ENCODE peak calls at places on chromosomes 5 and 9, in seven cellular contexts. One of them, this sample, is unnamed.

GRCh38 chr9:131530546-131530929 is 525 bp downstream of the UCK1 start:
- DNase-seq in aorta: no peak
- DNase-seq in heart left ventricle: no peak
- DNase-seq in H9: no peak
- DNase-seq in right atrium auricular region: no peak
- DNase-seq in upper lobe of right lung: peak; percentile 75
- DNase-seq in psoas muscle: peak; percentile 68
- DNase-seq in this sample: peak; percentile 32

GRCh38 chr5:134099939-134100282 is 14.6 kb upstream of the TCF7 start:
- DNase-seq in aorta: no peak
- DNase-seq in heart left ventricle: no peak
- DNase-seq in H9: peak; percentile 71
- DNase-seq in right atrium auricular region: no peak
- DNase-seq in upper lobe of right lung: no peak
- DNase-seq in psoas muscle: no peak
- DNase-seq in this sample: no peak

GRCh38 chr5:145852990-145853389 is 17.8 kb upstream of the PRELID2 start:
- DNase-seq in aorta: no peak
- DNase-seq in heart left ventricle: no peak
- DNase-seq in H9: no peak
- DNase-seq in right atrium auricular region: no peak
- DNase-seq in upper lobe of right lung: no peak
- DNase-seq in psoas muscle: no peak
- DNase-seq in this sample: no peak

GRCh38 chr5:43041131-43041668 is 1.1 kb upstream of the ANXA2R start:
- DNase-seq in aorta: no peak
- DNase-seq in heart left ventricle: no peak
- DNase-seq in H9: no peak
- DNase-seq in right atrium auricular region: peak; percentile 75
- DNase-seq in upper lobe of right lung: peak; percentile 70
- DNase-seq in psoas muscle: peak; percentile 64
- DNase-seq in this sample: peak; percentile 42

GRCh38 chr9:19485193-19485592 is 76.4 kb downstream of the ACER2 start:
- DNase-seq in aorta: no peak
- DNase-seq in heart left ventricle: no peak
- DNase-seq in H9: no peak
- DNase-seq in right atrium auricular region: no peak
- DNase-seq in upper lobe of right lung: no peak
- DNase-seq in psoas muscle: no peak
- DNase-seq in this sample: no peak

GRCh38 chr9:89428901-89429890 is 68.7 kb downstream of the SEMA4D start:
- DNase-seq in aorta: peak; percentile 50
- DNase-seq in heart left ventricle: peak; percentile 36
- DNase-seq in H9: peak; percentile 85
- DNase-seq in right atrium auricular region: no peak
- DNase-seq in upper lobe of right lung: no peak
- DNase-seq in psoas muscle: peak; percentile 36
- DNase-seq in this sample: no peak

GRCh38 chr9:95981741-95982390 is 106.4 kb downstream of the ERCC6L2 start:
- DNase-seq in aorta: no peak
- DNase-seq in heart left ventricle: no peak
- DNase-seq in H9: no peak
- DNase-seq in right atrium auricular region: no peak
- DNase-seq in upper lobe of right lung: no peak
- DNase-seq in psoas muscle: no peak
- DNase-seq in this sample: no peak

GRCh38 chr5:104626122-104626521 is 1063.5 kb upstream of the NUDT12 start:
- DNase-seq in aorta: no peak
- DNase-seq in heart left ventricle: no peak
- DNase-seq in H9: no peak
- DNase-seq in right atrium auricular region: no peak
- DNase-seq in upper lobe of right lung: no peak
- DNase-seq in psoas muscle: no peak
- DNase-seq in this sample: no peak

GRCh38 chr5:66814146-66814991 is 218.2 kb downstream of the MAST4 start:
- DNase-seq in aorta: no peak
- DNase-seq in heart left ventricle: no peak
- DNase-seq in H9: no peak
- DNase-seq in right atrium auricular region: no peak
- DNase-seq in upper lobe of right lung: no peak
- DNase-seq in psoas muscle: no peak
- DNase-seq in this sample: no peak

GRCh38 chr5:66410056-66410455 is 186.1 kb upstream of the MAST4 start:
- DNase-seq in aorta: no peak
- DNase-seq in heart left ventricle: no peak
- DNase-seq in H9: no peak
- DNase-seq in right atrium auricular region: no peak
- DNase-seq in upper lobe of right lung: no peak
- DNase-seq in psoas muscle: no peak
- DNase-seq in this sample: no peak

GRCh38 chr9:73049280-73049679 is 96.4 kb upstream of the ALDH1A1 start:
- DNase-seq in aorta: no peak
- DNase-seq in heart left ventricle: no peak
- DNase-seq in H9: no peak
- DNase-seq in right atrium auricular region: no peak
- DNase-seq in upper lobe of right lung: no peak
- DNase-seq in psoas muscle: no peak
- DNase-seq in this sample: no peak

GRCh38 chr9:20996809-20997208 is 34.6 kb downstream of the HACD4 start:
- DNase-seq in aorta: no peak
- DNase-seq in heart left ventricle: no peak
- DNase-seq in H9: no peak
- DNase-seq in right atrium auricular region: no peak
- DNase-seq in upper lobe of right lung: no peak
- DNase-seq in psoas muscle: no peak
- DNase-seq in this sample: no peak

GRCh38 chr5:92553326-92553725 is 1027.7 kb downstream of the NR2F1-AS1 start:
- DNase-seq in aorta: no peak
- DNase-seq in heart left ventricle: no peak
- DNase-seq in H9: no peak
- DNase-seq in right atrium auricular region: no peak
- DNase-seq in upper lobe of right lung: no peak
- DNase-seq in psoas muscle: no peak
- DNase-seq in this sample: no peak

GRCh38 chr9:69204869-69205268 is 30.8 kb downstream of the TJP2 start:
- DNase-seq in aorta: no peak
- DNase-seq in heart left ventricle: no peak
- DNase-seq in H9: no peak
- DNase-seq in right atrium auricular region: peak; percentile 87
- DNase-seq in upper lobe of right lung: no peak
- DNase-seq in psoas muscle: no peak
- DNase-seq in this sample: peak; percentile 25

GRCh38 chr5:108459661-108460170 is 77.8 kb upstream of the FBXL17 start:
- DNase-seq in aorta: no peak
- DNase-seq in heart left ventricle: no peak
- DNase-seq in H9: no peak
- DNase-seq in right atrium auricular region: no peak
- DNase-seq in upper lobe of right lung: no peak
- DNase-seq in psoas muscle: no peak
- DNase-seq in this sample: no peak

GRCh38 chr5:7493622-7494021 is 97.7 kb downstream of the ADCY2 start:
- DNase-seq in aorta: no peak
- DNase-seq in heart left ventricle: no peak
- DNase-seq in H9: no peak
- DNase-seq in right atrium auricular region: no peak
- DNase-seq in upper lobe of right lung: no peak
- DNase-seq in psoas muscle: no peak
- DNase-seq in this sample: no peak

DNA sequence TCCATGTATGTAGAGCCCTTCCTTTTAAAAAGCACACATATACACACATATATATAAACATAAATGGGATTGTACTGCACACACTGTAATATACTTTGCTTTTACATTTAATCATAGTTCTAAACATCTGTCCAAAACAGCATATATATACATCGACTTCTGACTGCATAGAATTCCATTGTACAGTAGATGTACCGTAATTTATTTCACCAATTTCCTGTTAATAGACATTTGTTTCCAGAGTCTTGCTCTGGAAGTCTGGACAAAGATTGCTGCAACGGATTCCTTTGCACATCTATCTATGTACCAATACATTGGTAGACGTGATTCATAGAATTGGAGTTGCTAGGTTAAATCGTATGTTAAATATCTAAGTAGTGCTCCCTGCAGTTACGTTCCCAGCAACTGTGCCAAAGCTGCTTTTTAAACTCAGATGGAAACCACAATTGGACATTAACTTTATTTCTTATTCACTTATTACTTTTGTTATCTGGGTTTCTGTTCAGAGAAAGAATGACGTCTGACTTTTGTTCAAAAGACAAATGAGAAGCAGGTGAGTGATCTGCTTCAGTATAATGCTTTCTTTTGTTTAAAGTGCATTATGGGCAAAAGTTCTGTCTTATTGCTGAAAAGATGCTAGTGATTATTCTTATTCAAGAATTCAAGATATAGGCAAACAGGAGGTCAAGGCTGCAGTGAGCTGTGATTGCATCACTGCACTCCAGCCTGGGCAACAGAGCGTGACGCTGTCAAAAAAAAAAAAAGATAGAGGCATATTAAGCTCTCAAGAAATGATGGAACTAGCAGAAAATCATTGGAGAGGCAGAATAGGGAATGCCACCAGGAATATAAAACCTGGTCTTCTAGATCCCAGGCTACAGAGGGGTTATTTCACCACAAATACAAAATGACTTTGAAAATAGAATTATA is 138.2 kb downstream of the FGF1 start:
- DNase-seq in aorta: no peak
- DNase-seq in heart left ventricle: no peak
- DNase-seq in H9: no peak
- DNase-seq in right atrium auricular region: no peak
- DNase-seq in upper lobe of right lung: no peak
- DNase-seq in psoas muscle: no peak
- DNase-seq in this sample: no peak
- H3K27ac ChIP-seq in aorta: no peak overlapping the region
- H3K27ac ChIP-seq in heart left ventricle: no peak overlapping the region
- H3K27ac ChIP-seq in H9: no peak overlapping the region
- H3K27ac ChIP-seq in right atrium auricular region: no peak overlapping the region
- H3K27ac ChIP-seq in upper lobe of right lung: no peak overlapping the region
- H3K27ac ChIP-seq in psoas muscle: no peak overlapping the region
- H3K27ac ChIP-seq in this sample: peak overlapping the region; percentile 53

DNA sequence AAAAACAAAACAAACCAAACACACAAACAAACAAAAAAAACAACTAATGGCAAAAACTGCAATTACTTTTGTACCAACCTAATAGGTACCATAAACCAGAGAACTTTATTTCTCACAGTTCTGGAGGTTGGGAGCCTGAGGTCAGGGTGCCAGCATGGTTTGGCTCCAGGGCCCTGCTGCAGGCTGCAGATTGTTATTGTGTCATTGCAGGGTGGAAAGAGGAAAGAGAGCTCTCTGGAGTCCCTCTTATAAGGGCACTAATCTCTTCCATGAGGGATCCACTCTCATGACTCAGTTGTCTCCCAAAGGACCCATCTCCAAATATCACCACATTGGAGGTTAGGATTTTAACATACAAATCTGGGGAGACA is 64.9 kb upstream of the CPEB4 start:
- DNase-seq in aorta: no peak
- DNase-seq in heart left ventricle: no peak
- DNase-seq in H9: no peak
- DNase-seq in right atrium auricular region: no peak
- DNase-seq in upper lobe of right lung: no peak
- DNase-seq in psoas muscle: no peak
- DNase-seq in this sample: no peak
- H3K4me1 ChIP-seq in aorta: no peaks in the 10 kb centered on the region
- H3K4me1 ChIP-seq in heart left ventricle: no peaks in the 10 kb centered on the region
- H3K4me1 ChIP-seq in H9: peaks cover 14% of the 10 kb centered on the region
- H3K4me1 ChIP-seq in right atrium auricular region: no peaks in the 10 kb centered on the region
- H3K4me1 ChIP-seq in upper lobe of right lung: peaks cover 20% of the 10 kb centered on the region
- H3K4me1 ChIP-seq in psoas muscle: peaks cover 11% of the 10 kb centered on the region
- H3K4me1 ChIP-seq in this sample: peaks cover 25% of the 10 kb centered on the region

GRCh38 chr9:35774907-35775635 is 16.3 kb upstream of the NPR2 start:
- DNase-seq in aorta: no peak
- DNase-seq in heart left ventricle: no peak
- DNase-seq in H9: no peak
- DNase-seq in right atrium auricular region: no peak
- DNase-seq in upper lobe of right lung: no peak
- DNase-seq in psoas muscle: no peak
- DNase-seq in this sample: no peak
- H3K27ac ChIP-seq in aorta: no peak overlapping the region
- H3K27ac ChIP-seq in heart left ventricle: no peak overlapping the region
- H3K27ac ChIP-seq in H9: peak overlapping the region; percentile 57
- H3K27ac ChIP-seq in right atrium auricular region: no peak overlapping the region
- H3K27ac ChIP-seq in upper lobe of right lung: no peak overlapping the region
- H3K27ac ChIP-seq in psoas muscle: peak overlapping the region; percentile 44
- H3K27ac ChIP-seq in this sample: peak overlapping the region; percentile 35

GRCh38 chr5:124663101-124663506 is 83.3 kb downstream of the ZNF608 start:
- DNase-seq in aorta: no peak
- DNase-seq in heart left ventricle: no peak
- DNase-seq in H9: no peak
- DNase-seq in right atrium auricular region: no peak
- DNase-seq in upper lobe of right lung: no peak
- DNase-seq in psoas muscle: no peak
- DNase-seq in this sample: no peak
- H3K4me1 ChIP-seq in aorta: peaks cover 1% of the 10 kb centered on the region
- H3K4me1 ChIP-seq in heart left ventricle: peaks cover 41% of the 10 kb centered on the region
- H3K4me1 ChIP-seq in H9: peaks cover 28% of the 10 kb centered on the region
- H3K4me1 ChIP-seq in right atrium auricular region: no peaks in the 10 kb centered on the region
- H3K4me1 ChIP-seq in upper lobe of right lung: peaks cover 68% of the 10 kb centered on the region
- H3K4me1 ChIP-seq in psoas muscle: peaks cover 57% of the 10 kb centered on the region
- H3K4me1 ChIP-seq in this sample: peaks cover 80% of the 10 kb centered on the region

GRCh38 chr9:99046068-99046467 is 58.8 kb upstream of the TGFBR1 start:
- DNase-seq in aorta: no peak
- DNase-seq in heart left ventricle: no peak
- DNase-seq in H9: no peak
- DNase-seq in right atrium auricular region: no peak
- DNase-seq in upper lobe of right lung: no peak
- DNase-seq in psoas muscle: no peak
- DNase-seq in this sample: no peak
- H3K27ac ChIP-seq in aorta: no peak overlapping the region
- H3K27ac ChIP-seq in heart left ventricle: peak overlapping the region; percentile 67
- H3K27ac ChIP-seq in H9: no peak overlapping the region
- H3K27ac ChIP-seq in right atrium auricular region: no peak overlapping the region
- H3K27ac ChIP-seq in upper lobe of right lung: no peak overlapping the region
- H3K27ac ChIP-seq in psoas muscle: no peak overlapping the region
- H3K27ac ChIP-seq in this sample: no peak overlapping the region